ENCODE peak calls at places on chromosome 12, in four cellular contexts. Z, W, Q and J are unnamed samples.

GRCh38 chr12:109540526-109541411 is 32.5 kb downstream of the MMAB start:
- DNase-seq in Q (peak), W (no peak), Z (no peak), J (no peak)

GRCh38 chr12:66627270-66627987 is 51.4 kb downstream of the GRIP1 start:
- DNase-seq in Q (no peak), W (no peak), Z (no peak), J (no peak)

GRCh38 chr12:90099288-90099687 is 390.6 kb upstream of the ATP2B1 start:
- DNase-seq in W (no peak), Z (no peak), Q (no peak), J (no peak)

GRCh38 chr12:105445261-105446015 is 114.9 kb downstream of the C12orf75 start:
- DNase-seq in Z (no peak), W (no peak), Q (peak), J (no peak)

GRCh38 chr12:94783862-94784261 is 133.5 kb upstream of the TMCC3 start:
- DNase-seq in Q (no peak), W (no peak), Z (no peak), J (no peak)

GRCh38 chr12:81520064-81520945 is 238.8 kb downstream of the PPFIA2 start:
- DNase-seq in Q (peak), W (no peak), Z (no peak), J (no peak)

GRCh38 chr12:122308811-122309210 is 42.5 kb upstream of the VPS33A start:
- DNase-seq in Z (no peak), W (no peak), Q (no peak), J (no peak)

GRCh38 chr12:27367078-27367477 is 34.4 kb downstream of the BMAL2 start:
- DNase-seq in W (no peak), Z (no peak), Q (no peak), J (no peak)

GRCh38 chr12:65335021-65335714 is 56.7 kb downstream of the MSRB3 start:
- DNase-seq in W (no peak), Q (peak), Z (no peak), J (no peak)

GRCh38 chr12:77796775-77797174 is 33.9 kb upstream of the NAV3 start:
- DNase-seq in W (no peak), Z (no peak), Q (no peak), J (no peak)

GRCh38 chr12:48602192-48602989 is 32.5 kb upstream of the LALBA start:
- DNase-seq in Q (peak), W (no peak), Z (no peak), J (no peak)

GRCh38 chr12:4278582-4278939 is 5.0 kb downstream of the CCND2 start:
- DNase-seq in Q (no peak), Z (no peak), W (no peak), J (no peak)

GRCh38 chr12:96719671-96720362 is 187.2 kb upstream of the NEDD1 start:
- DNase-seq in Z (peak), Q (no peak), W (no peak), J (no peak)

GRCh38 chr12:102061096-102061555 is 665 bp downstream of the WASHC3 start:
- DNase-seq in Q (peak), Z (peak), W (no peak), J (no peak)

GRCh38 chr12:113040722-113041168 is 15.8 kb upstream of the DTX1 start:
- DNase-seq in W (no peak), Z (no peak), Q (peak), J (no peak)

GRCh38 chr12:48997719-48998496 is 1.3 kb downstream of the DDN start:
- DNase-seq in W (peak), Q (no peak), Z (no peak), J (no peak)

GRCh38 chr12:32181498-32182175 is 75.0 kb downstream of the BICD1 start:
- DNase-seq in Q (no peak), W (no peak), Z (no peak), J (no peak)

GRCh38 chr12:106152334-106152733 is 13.6 kb upstream of the NUAK1 start:
- DNase-seq in Z (no peak), W (no peak), Q (no peak), J (no peak)

GRCh38 chr12:122099280-122099749 is 20.8 kb downstream of the MLXIP start:
- DNase-seq in Z (no peak), Q (no peak), W (no peak), J (no peak)

GRCh38 chr12:131194166-131194565 is 240.5 kb downstream of the ADGRD1 start:
- DNase-seq in Z (no peak), W (peak), Q (no peak), J (no peak)

GRCh38 chr12:80045594-80045993 is 53.7 kb upstream of the OTOGL start:
- DNase-seq in Z (no peak), W (no peak), Q (no peak), J (no peak)

GRCh38 chr12:125186471-125187147 is 121.4 kb downstream of the AACS start:
- DNase-seq in Q (no peak), W (no peak), Z (no peak), J (peak)

GRCh38 chr12:12979731-12980259 is 20.3 kb downstream of the HEBP1 start:
- DNase-seq in Q (no peak), W (no peak), Z (no peak), J (no peak)

GRCh38 chr12:9906888-9907287 is 25.3 kb downstream of the CLEC2A start:
- DNase-seq in Z (no peak), Q (no peak), W (no peak), J (no peak)

GRCh38 chr12:6553051-6553868 is 2.6 kb downstream of the IFFO1 start:
- DNase-seq in Q (no peak), Z (no peak), W (no peak), J (no peak)
- TF ChIP-seq TARDBP in Q (no peak), Z (no peak), W (no peak), J (no peak)

DNA sequence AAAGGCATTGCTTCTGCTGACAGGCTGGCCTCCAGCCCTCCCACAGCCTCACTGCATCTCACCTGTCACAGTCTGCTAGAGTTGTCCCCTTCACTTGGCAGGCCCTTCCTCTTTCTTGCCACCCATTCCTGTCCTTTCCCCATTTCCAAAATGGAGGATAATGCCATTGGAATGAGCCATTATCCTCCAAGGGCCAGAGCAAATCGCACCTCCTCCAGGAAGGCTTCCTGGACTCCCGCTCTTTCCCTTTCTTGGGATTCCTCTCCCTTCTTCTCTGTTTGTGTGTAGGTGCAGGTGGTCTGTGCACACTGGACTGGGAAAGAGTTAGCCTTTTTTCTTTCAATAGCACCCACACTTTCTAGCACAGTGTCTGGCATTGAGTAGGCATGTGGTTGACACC is 3.8 kb downstream of the KRT82 start:
- DNase-seq in W (no peak), Z (no peak), Q (no peak), J (no peak)
- TF ChIP-seq SP1 in W (no peak), Z (no peak), Q (no peak), J (no peak)

DNA sequence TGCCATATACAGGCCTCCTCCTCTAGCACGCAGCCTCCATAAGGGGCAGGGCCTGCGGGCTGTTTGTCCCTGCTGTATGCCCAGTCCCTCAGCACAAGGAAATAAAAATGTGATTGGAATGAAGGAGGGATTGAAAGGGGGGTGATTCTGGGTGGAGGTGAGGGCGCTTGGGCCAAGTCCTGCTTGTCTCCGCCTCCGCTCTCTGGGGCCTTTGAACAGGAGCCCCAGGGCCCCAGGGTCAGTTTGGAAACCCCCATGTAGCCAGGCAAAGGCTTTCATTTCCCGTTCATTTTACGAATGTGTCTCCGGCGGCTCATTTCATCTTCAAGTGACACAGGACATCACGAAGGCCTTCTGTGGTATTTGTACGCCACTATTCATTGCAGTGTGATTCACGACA is 4.5 kb upstream of the CACNA2D4 start:
- DNase-seq in W (no peak), Q (no peak), Z (no peak), J (no peak)
- TF ChIP-seq FOXK2 in W (no peak), Q (no peak), Z (no peak), J (no peak)

GRCh38 chr12:51439330-51439729 is 14.7 kb downstream of the SLC4A8 start:
- DNase-seq in Q (no peak), Z (no peak), W (no peak), J (no peak)

GRCh38 chr12:51437471-51437870 is 12.8 kb downstream of the SLC4A8 start:
- DNase-seq in W (no peak), Q (no peak), Z (no peak), J (no peak)

GRCh38 chr12:51430196-51430895 is 5.7 kb downstream of the SLC4A8 start:
- DNase-seq in Q (peak), W (no peak), Z (no peak), J (no peak)

GRCh38 chr12:51429705-51430104 is 5.1 kb downstream of the SLC4A8 start:
- DNase-seq in Z (no peak), Q (no peak), W (no peak), J (no peak)

GRCh38 chr12:51434305-51434704 is 9.7 kb downstream of the SLC4A8 start:
- DNase-seq in W (no peak), Q (no peak), Z (no peak), J (no peak)
- TF ChIP-seq TARDBP in W (no peak), Q (no peak), Z (no peak), J (no peak)